ENCODE peak calls at places on chromosome 20, in nine cellular contexts. One of them, this sample, is unnamed.

GRCh38 chr20:32336918-32337347 is 21.2 kb upstream of the ASXL1 start:
- DNase-seq in amygdala: no peak
- DNase-seq in suprapubic skin: no peak
- DNase-seq in hepatic stellate cell: peak
- DNase-seq in GM19239: no peak
- DNase-seq in GM12864: no peak
- DNase-seq in RWPE1: peak
- DNase-seq in NCI-H2107: no peak
- DNase-seq in kidney glomerular epithelial cell: peak
- DNase-seq in this sample: peak

GRCh38 chr20:36421641-36422040 is 115.5 kb downstream of the DLGAP4 start:
- DNase-seq in RWPE1: no peak
- DNase-seq in GM19239: no peak
- DNase-seq in suprapubic skin: no peak
- DNase-seq in hepatic stellate cell: no peak
- DNase-seq in amygdala: no peak
- DNase-seq in kidney glomerular epithelial cell: no peak
- DNase-seq in GM12864: no peak
- DNase-seq in NCI-H2107: no peak
- DNase-seq in this sample: no peak

GRCh38 chr20:43786885-43787284 is 60.1 kb upstream of the GTSF1L start:
- DNase-seq in hepatic stellate cell: no peak
- DNase-seq in suprapubic skin: no peak
- DNase-seq in RWPE1: no peak
- DNase-seq in GM12864: no peak
- DNase-seq in GM19239: no peak
- DNase-seq in kidney glomerular epithelial cell: no peak
- DNase-seq in NCI-H2107: no peak
- DNase-seq in amygdala: no peak
- DNase-seq in this sample: no peak

GRCh38 chr20:54560357-54560756 is 85.0 kb downstream of the DOK5 start:
- DNase-seq in RWPE1: no peak
- DNase-seq in kidney glomerular epithelial cell: no peak
- DNase-seq in suprapubic skin: no peak
- DNase-seq in amygdala: no peak
- DNase-seq in NCI-H2107: no peak
- DNase-seq in hepatic stellate cell: no peak
- DNase-seq in GM12864: no peak
- DNase-seq in GM19239: no peak
- DNase-seq in this sample: no peak

GRCh38 chr20:25294459-25295385 is 46.8 kb downstream of the PYGB start:
- DNase-seq in hepatic stellate cell: peak
- DNase-seq in NCI-H2107: no peak
- DNase-seq in kidney glomerular epithelial cell: peak
- DNase-seq in suprapubic skin: no peak
- DNase-seq in GM19239: peak
- DNase-seq in RWPE1: peak
- DNase-seq in GM12864: no peak
- DNase-seq in amygdala: peak
- DNase-seq in this sample: peak

GRCh38 chr20:43843965-43844660 is 70.5 kb upstream of the TOX2 start:
- DNase-seq in suprapubic skin: no peak
- DNase-seq in hepatic stellate cell: no peak
- DNase-seq in GM12864: no peak
- DNase-seq in NCI-H2107: no peak
- DNase-seq in kidney glomerular epithelial cell: no peak
- DNase-seq in GM19239: no peak
- DNase-seq in amygdala: no peak
- DNase-seq in RWPE1: no peak
- DNase-seq in this sample: no peak

GRCh38 chr20:2108987-2109386 is 7.4 kb downstream of the STK35 start:
- DNase-seq in hepatic stellate cell: peak
- DNase-seq in NCI-H2107: no peak
- DNase-seq in GM12864: no peak
- DNase-seq in suprapubic skin: no peak
- DNase-seq in amygdala: no peak
- DNase-seq in GM19239: no peak
- DNase-seq in RWPE1: peak
- DNase-seq in kidney glomerular epithelial cell: peak
- DNase-seq in this sample: no peak

GRCh38 chr20:2708665-2709064 is 16.1 kb downstream of the EBF4 start:
- DNase-seq in RWPE1: no peak
- DNase-seq in suprapubic skin: no peak
- DNase-seq in GM19239: no peak
- DNase-seq in NCI-H2107: no peak
- DNase-seq in GM12864: no peak
- DNase-seq in hepatic stellate cell: no peak
- DNase-seq in kidney glomerular epithelial cell: no peak
- DNase-seq in amygdala: no peak
- DNase-seq in this sample: no peak

GRCh38 chr20:2379511-2380229 is 1.0 kb upstream of the TGM6 start:
- DNase-seq in kidney glomerular epithelial cell: no peak
- DNase-seq in suprapubic skin: no peak
- DNase-seq in NCI-H2107: no peak
- DNase-seq in GM12864: no peak
- DNase-seq in GM19239: no peak
- DNase-seq in amygdala: no peak
- DNase-seq in RWPE1: no peak
- DNase-seq in hepatic stellate cell: no peak
- DNase-seq in this sample: no peak

GRCh38 chr20:49825521-49826033 is 12.9 kb downstream of the SLC9A8 start:
- DNase-seq in GM19239: no peak
- DNase-seq in suprapubic skin: no peak
- DNase-seq in kidney glomerular epithelial cell: no peak
- DNase-seq in hepatic stellate cell: no peak
- DNase-seq in RWPE1: no peak
- DNase-seq in NCI-H2107: peak
- DNase-seq in GM12864: no peak
- DNase-seq in amygdala: no peak
- DNase-seq in this sample: peak

GRCh38 chr20:21228511-21228910 is 74.6 kb upstream of the XRN2 start:
- DNase-seq in GM12864: peak
- DNase-seq in amygdala: no peak
- DNase-seq in hepatic stellate cell: no peak
- DNase-seq in suprapubic skin: no peak
- DNase-seq in NCI-H2107: no peak
- DNase-seq in GM19239: peak
- DNase-seq in RWPE1: no peak
- DNase-seq in kidney glomerular epithelial cell: no peak
- DNase-seq in this sample: no peak

GRCh38 chr20:39706089-39706721 is 744.1 kb downstream of the DHX35 start:
- DNase-seq in RWPE1: no peak
- DNase-seq in GM19239: no peak
- DNase-seq in hepatic stellate cell: no peak
- DNase-seq in suprapubic skin: no peak
- DNase-seq in kidney glomerular epithelial cell: no peak
- DNase-seq in amygdala: no peak
- DNase-seq in NCI-H2107: no peak
- DNase-seq in GM12864: no peak
- DNase-seq in this sample: no peak

GRCh38 chr20:24648481-24648880 is 179.1 kb downstream of the SYNDIG1 start:
- DNase-seq in amygdala: no peak
- DNase-seq in RWPE1: no peak
- DNase-seq in kidney glomerular epithelial cell: no peak
- DNase-seq in NCI-H2107: no peak
- DNase-seq in GM12864: no peak
- DNase-seq in hepatic stellate cell: no peak
- DNase-seq in GM19239: no peak
- DNase-seq in suprapubic skin: no peak
- DNase-seq in this sample: no peak

GRCh38 chr20:36777576-36777975 is 4.0 kb upstream of the DSN1 start:
- DNase-seq in GM19239: no peak
- DNase-seq in kidney glomerular epithelial cell: no peak
- DNase-seq in NCI-H2107: no peak
- DNase-seq in amygdala: no peak
- DNase-seq in RWPE1: no peak
- DNase-seq in GM12864: no peak
- DNase-seq in suprapubic skin: no peak
- DNase-seq in hepatic stellate cell: no peak
- DNase-seq in this sample: no peak

GRCh38 chr20:20367681-20368413 is at the start of gene INSM1:
- DNase-seq in suprapubic skin: no peak
- DNase-seq in GM19239: peak
- DNase-seq in hepatic stellate cell: no peak
- DNase-seq in NCI-H2107: peak
- DNase-seq in amygdala: peak
- DNase-seq in RWPE1: no peak
- DNase-seq in GM12864: no peak
- DNase-seq in kidney glomerular epithelial cell: no peak
- DNase-seq in this sample: no peak

GRCh38 chr20:18488301-18488700 is 8.7 kb downstream of the RBBP9 start:
- DNase-seq in kidney glomerular epithelial cell: no peak
- DNase-seq in RWPE1: no peak
- DNase-seq in hepatic stellate cell: no peak
- DNase-seq in GM12864: no peak
- DNase-seq in suprapubic skin: no peak
- DNase-seq in GM19239: no peak
- DNase-seq in amygdala: no peak
- DNase-seq in NCI-H2107: no peak
- DNase-seq in this sample: no peak

GRCh38 chr20:47133809-47134456 is 222.6 kb downstream of the ZMYND8 start:
- DNase-seq in hepatic stellate cell: peak
- DNase-seq in kidney glomerular epithelial cell: no peak
- DNase-seq in amygdala: no peak
- DNase-seq in GM19239: no peak
- DNase-seq in GM12864: no peak
- DNase-seq in RWPE1: peak
- DNase-seq in suprapubic skin: no peak
- DNase-seq in NCI-H2107: no peak
- DNase-seq in this sample: no peak

This sample was measured in HuH-7.